ENCODE peak calls at places on chromosome 13, in four cellular contexts. Q, V, I and Z are unnamed samples.

GRCh38 chr13:39918837-39919236 is 263.4 kb downstream of the COG6 start:
- DNase-seq in Q (no peak), V (no peak), I (peak), Z (no peak)

GRCh38 chr13:77896536-77896935 is 22.1 kb downstream of the EDNRB start:
- DNase-seq in Q (no peak), V (peak), I (peak), Z (no peak)

GRCh38 chr13:90070837-90071525 is 1276.5 kb upstream of the MIR17HG start:
- DNase-seq in Q (no peak), V (no peak), I (no peak), Z (no peak)

GRCh38 chr13:97911311-97912138 is 42.0 kb upstream of the IPO5 start:
- DNase-seq in Q (no peak), V (no peak), I (peak), Z (peak)

GRCh38 chr13:47327856-47328255 is 431.0 kb upstream of the HTR2A start:
- DNase-seq in Q (no peak), V (no peak), I (peak), Z (no peak)

GRCh38 chr13:67023088-67023893 is 206.8 kb downstream of the PCDH9 start:
- DNase-seq in Q (no peak), V (no peak), I (peak), Z (peak)

GRCh38 chr13:59842507-59842906 is 321.2 kb downstream of the DIAPH3 start:
- DNase-seq in Q (no peak), V (no peak), I (no peak), Z (no peak)

GRCh38 chr13:47036291-47037008 is 139.6 kb upstream of the HTR2A start:
- DNase-seq in Q (no peak), V (no peak), I (no peak), Z (no peak)

GRCh38 chr13:26978081-26978860 is 193.3 kb downstream of the USP12 start:
- DNase-seq in Q (peak), V (no peak), I (no peak), Z (no peak)

GRCh38 chr13:24663089-24663395 is 17.2 kb upstream of the ATP12A start:
- DNase-seq in Q (no peak), V (no peak), I (no peak), Z (no peak)

GRCh38 chr13:30364876-30365275 is 57.4 kb upstream of the UBE2L5 start:
- DNase-seq in Q (no peak), V (no peak), I (peak), Z (no peak)

GRCh38 chr13:40070357-40070756 is 414.9 kb downstream of the COG6 start:
- DNase-seq in Q (no peak), V (no peak), I (no peak), Z (no peak)

GRCh38 chr13:43959291-43959690 is 79.6 kb downstream of the LACC1 start:
- DNase-seq in Q (no peak), V (no peak), I (no peak), Z (no peak)

GRCh38 chr13:20106751-20107150 is 54.1 kb downstream of the GJA3 start:
- DNase-seq in Q (no peak), V (no peak), I (no peak), Z (no peak)

GRCh38 chr13:75996582-75996981 is 360.5 kb downstream of the LMO7 start:
- DNase-seq in Q (no peak), V (no peak), I (no peak), Z (no peak)

GRCh38 chr13:62432906-62433305 is 1017.3 kb upstream of the PCDH20 start:
- DNase-seq in Q (no peak), V (no peak), I (no peak), Z (no peak)

GRCh38 chr13:113860579-113861432 is 3.1 kb downstream of the GAS6 start:
- DNase-seq in Q (peak), V (peak), I (peak), Z (no peak)

GRCh38 chr13:24183741-24184182 is 23.2 kb downstream of the SPATA13 start:
- DNase-seq in Q (no peak), V (no peak), I (no peak), Z (no peak)

GRCh38 chr13:75789451-75790197 is 153.5 kb downstream of the LMO7 start:
- DNase-seq in Q (no peak), V (no peak), I (peak), Z (no peak)

GRCh38 chr13:67416047-67416925 is 186.2 kb upstream of the PCDH9 start:
- DNase-seq in Q (peak), V (no peak), I (peak), Z (peak)

GRCh38 chr13:109979186-109979585 is 192.8 kb upstream of the IRS2 start:
- DNase-seq in Q (no peak), V (no peak), I (no peak), Z (no peak)

GRCh38 chr13:95044452-95045205 is 256.6 kb downstream of the ABCC4 start:
- DNase-seq in Q (no peak), V (no peak), I (no peak), Z (no peak)

GRCh38 chr13:35190241-35190640 is 248.2 kb downstream of the NBEA start:
- DNase-seq in Q (no peak), V (no peak), I (no peak), Z (no peak)

GRCh38 chr13:51816604-51817254 is 12.8 kb upstream of the DHRS12 start:
- DNase-seq in Q (no peak), V (no peak), I (no peak), Z (no peak)

GRCh38 chr13:77460195-77460594 is 75.3 kb upstream of the SCEL start:
- DNase-seq in Q (no peak), V (no peak), I (peak), Z (no peak)

GRCh38 chr13:28659611-28659970 is 661 bp downstream of the POMP start:
- DNase-seq in Q (no peak), V (no peak), I (peak), Z (no peak)

GRCh38 chr13:26037302-26037701 is 14.5 kb downstream of the SHISA2 start:
- DNase-seq in Q (no peak), V (no peak), I (peak), Z (peak)

GRCh38 chr13:21453352-21454089 is 5.6 kb downstream of the ZDHHC20 start:
- DNase-seq in Q (no peak), V (no peak), I (no peak), Z (no peak)

GRCh38 chr13:74674701-74675100 is 540.5 kb upstream of the KLF12 start:
- DNase-seq in Q (no peak), V (no peak), I (no peak), Z (no peak)

GRCh38 chr13:30585748-30586262 is 31.9 kb upstream of the USPL1 start:
- DNase-seq in Q (no peak), V (no peak), I (peak), Z (no peak)

GRCh38 chr13:67844544-67844943 is 614.4 kb upstream of the PCDH9 start:
- DNase-seq in Q (no peak), V (no peak), I (no peak), Z (no peak)

GRCh38 chr13:29884671-29885424 is 34.4 kb upstream of the UBL3 start:
- DNase-seq in Q (no peak), V (no peak), I (peak), Z (no peak)

GRCh38 chr13:43879323-43880181 is at the start of the genes CCDC122 and LACC1:
- DNase-seq in Q (peak), V (peak), I (peak), Z (peak)

GRCh38 chr13:88751994-88752393 is 1080.8 kb downstream of the SLITRK5 start:
- DNase-seq in Q (no peak), V (no peak), I (no peak), Z (no peak)